ENCODE peak calls at places on chromosomes 16 and 17, in five cellular contexts. B is tibial artery, O is nephron progenitor cell, T is heart left ventricle, R is fibroblast of mammary gland. Q is an unnamed sample.

GRCh38 chr16:72111653-72112451 is 18.2 kb downstream of the DHX38 start:
- DNase-seq in B (no peak), O (no peak), T (no peak), R (no peak), Q (no peak)

GRCh38 chr17:31609331-31609730 is 217.9 kb downstream of the RAB11FIP4 start:
- DNase-seq in B (no peak), O (no peak), T (no peak), R (no peak), Q (no peak)

GRCh38 chr16:89122322-89122831 is 28.7 kb downstream of the ACSF3 start:
- DNase-seq in B (no peak), O (no peak), T (peak), R (no peak), Q (peak)

GRCh38 chr16:69397821-69398521 is 12.2 kb upstream of the TERF2 start:
- DNase-seq in B (no peak), O (peak), T (no peak), R (peak), Q (peak)

GRCh38 chr17:27577124-27577761 is 53.7 kb upstream of the LGALS9 start:
- DNase-seq in B (no peak), O (peak), T (no peak), R (peak), Q (peak)

GRCh38 chr17:50055055-50055425 is 870 bp upstream of the ITGA3 start:
- DNase-seq in B (no peak), O (peak), T (no peak), R (no peak), Q (peak)

GRCh38 chr16:57533618-57534336 is 2.6 kb downstream of the CCDC102A start:
- DNase-seq in B (peak), O (no peak), T (peak), R (peak), Q (no peak)

GRCh38 chr17:27400991-27401390 is 55.3 kb upstream of the KSR1 start:
- DNase-seq in B (no peak), O (no peak), T (no peak), R (no peak), Q (no peak)

GRCh38 chr16:74309789-74310781 is 13.5 kb downstream of the PSMD7 start:
- DNase-seq in B (no peak), O (peak), T (no peak), R (peak), Q (peak)

GRCh38 chr17:18377437-18378204 is at the start of gene EVPLL:
- DNase-seq in B (no peak), O (no peak), T (peak), R (no peak), Q (peak)

GRCh38 chr17:20121359-20122235 is 112.4 kb downstream of the SPECC1 start:
- DNase-seq in B (peak), O (peak), T (no peak), R (peak), Q (peak)

GRCh38 chr16:83336630-83337029 is 471.1 kb upstream of the HSBP1 start:
- DNase-seq in B (no peak), O (no peak), T (no peak), R (peak), Q (peak)

GRCh38 chr16:1565083-1565805 is 31.8 kb downstream of the TMEM204 start:
- DNase-seq in B (no peak), O (no peak), T (no peak), R (no peak), Q (no peak)

GRCh38 chr17:45273551-45273957 is 11.7 kb upstream of the SPATA32 start:
- DNase-seq in B (no peak), O (no peak), T (no peak), R (peak), Q (no peak)

GRCh38 chr16:80610489-80611156 is 69.8 kb downstream of the DYNLRB2 start:
- DNase-seq in B (peak), O (no peak), T (no peak), R (no peak), Q (no peak)

GRCh38 chr17:34872640-34873039 is 88.6 kb downstream of the CCT6B start:
- DNase-seq in B (no peak), O (no peak), T (no peak), R (no peak), Q (no peak)

GRCh38 chr16:88737298-88738166 is 31.2 kb downstream of the CTU2 start:
- DNase-seq in B (peak), O (peak), T (peak), R (peak), Q (peak)

GRCh38 chr17:62966426-62967110 is 533 bp downstream of the TANC2 start:
- DNase-seq in B (no peak), O (peak), T (peak), R (peak), Q (peak)

GRCh38 chr17:50206604-50207293 is 5.3 kb upstream of the COL1A1 start:
- DNase-seq in B (peak), O (peak), T (no peak), R (peak), Q (no peak)

GRCh38 chr16:89293276-89294143 is 76.0 kb downstream of the ZNF778 start:
- DNase-seq in B (no peak), O (no peak), T (peak), R (no peak), Q (no peak)

GRCh38 chr17:39001703-39002637 is 34.8 kb upstream of the FBXO47 start:
- DNase-seq in B (peak), O (no peak), T (peak), R (peak), Q (peak)

GRCh38 chr16:28313587-28313986 is 21.3 kb downstream of the SBK1 start:
- DNase-seq in B (no peak), O (no peak), T (no peak), R (no peak), Q (no peak)

GRCh38 chr17:62892870-62893338 is 73.1 kb upstream of the TANC2 start:
- DNase-seq in B (no peak), O (no peak), T (no peak), R (peak), Q (peak)

GRCh38 chr16:54027126-54027922 is 259.3 kb downstream of the IRX3 start:
- DNase-seq in B (no peak), O (no peak), T (no peak), R (peak), Q (peak)

GRCh38 chr17:79798296-79799173 is 1.7 kb upstream of the CBX8 start:
- DNase-seq in B (no peak), O (peak), T (no peak), R (peak), Q (no peak)

GRCh38 chr16:89104303-89104702 is 10.7 kb downstream of the ACSF3 start:
- DNase-seq in B (no peak), O (no peak), T (no peak), R (no peak), Q (no peak)

GRCh38 chr16:68386628-68387027 is 61.7 kb downstream of the SMPD3 start:
- DNase-seq in B (no peak), O (no peak), T (peak), R (no peak), Q (no peak)

GRCh38 chr17:48586355-48586924 is 3.6 kb downstream of the HOXB3 start:
- DNase-seq in B (no peak), O (no peak), T (no peak), R (no peak), Q (no peak)

GRCh38 chr17:53571342-53571741 is 251.4 kb upstream of the KIF2B start:
- DNase-seq in B (no peak), O (no peak), T (no peak), R (no peak), Q (no peak)

GRCh38 chr17:80753946-80754345 is 209.3 kb downstream of the RPTOR start:
- DNase-seq in B (no peak), O (no peak), T (no peak), R (no peak), Q (no peak)

GRCh38 chr17:40553694-40554534 is 11.4 kb downstream of the CCR7 start:
- DNase-seq in B (peak), O (no peak), T (peak), R (peak), Q (no peak)

GRCh38 chr17:56172517-56172982 is 19.3 kb downstream of the ANKFN1 start:
- DNase-seq in B (no peak), O (no peak), T (no peak), R (no peak), Q (no peak)

GRCh38 chr17:18176152-18176551 is 7.5 kb upstream of the ALKBH5 start:
- DNase-seq in B (no peak), O (no peak), T (no peak), R (no peak), Q (no peak)

GRCh38 chr17:82018152-82019041 is 4.3 kb downstream of the CENPX start:
- DNase-seq in B (no peak), O (no peak), T (no peak), R (no peak), Q (no peak)

GRCh38 chr17:41521574-41522261 is 3.0 kb upstream of the KRT15 start:
- DNase-seq in B (no peak), O (no peak), T (no peak), R (peak), Q (peak)

GRCh38 chr17:80600586-80600985 is 55.9 kb downstream of the RPTOR start:
- DNase-seq in B (no peak), O (peak), T (no peak), R (no peak), Q (no peak)

GRCh38 chr16:73212431-73212830 is 164.5 kb upstream of the ZFHX3 start:
- DNase-seq in B (no peak), O (no peak), T (no peak), R (no peak), Q (no peak)
- TF ChIP-seq CTCF in B (no peak), O (no peak), T (no peak), R (no peak), Q (no peak)

GRCh38 chr16:70582280-70582978 is 58.8 kb downstream of the SF3B3 start:
- DNase-seq in B (no peak), O (no peak), T (no peak), R (peak), Q (no peak)
- TF ChIP-seq CTCF in B (no peak), O (no peak), T (no peak), R (peak), Q (peak)

DNA sequence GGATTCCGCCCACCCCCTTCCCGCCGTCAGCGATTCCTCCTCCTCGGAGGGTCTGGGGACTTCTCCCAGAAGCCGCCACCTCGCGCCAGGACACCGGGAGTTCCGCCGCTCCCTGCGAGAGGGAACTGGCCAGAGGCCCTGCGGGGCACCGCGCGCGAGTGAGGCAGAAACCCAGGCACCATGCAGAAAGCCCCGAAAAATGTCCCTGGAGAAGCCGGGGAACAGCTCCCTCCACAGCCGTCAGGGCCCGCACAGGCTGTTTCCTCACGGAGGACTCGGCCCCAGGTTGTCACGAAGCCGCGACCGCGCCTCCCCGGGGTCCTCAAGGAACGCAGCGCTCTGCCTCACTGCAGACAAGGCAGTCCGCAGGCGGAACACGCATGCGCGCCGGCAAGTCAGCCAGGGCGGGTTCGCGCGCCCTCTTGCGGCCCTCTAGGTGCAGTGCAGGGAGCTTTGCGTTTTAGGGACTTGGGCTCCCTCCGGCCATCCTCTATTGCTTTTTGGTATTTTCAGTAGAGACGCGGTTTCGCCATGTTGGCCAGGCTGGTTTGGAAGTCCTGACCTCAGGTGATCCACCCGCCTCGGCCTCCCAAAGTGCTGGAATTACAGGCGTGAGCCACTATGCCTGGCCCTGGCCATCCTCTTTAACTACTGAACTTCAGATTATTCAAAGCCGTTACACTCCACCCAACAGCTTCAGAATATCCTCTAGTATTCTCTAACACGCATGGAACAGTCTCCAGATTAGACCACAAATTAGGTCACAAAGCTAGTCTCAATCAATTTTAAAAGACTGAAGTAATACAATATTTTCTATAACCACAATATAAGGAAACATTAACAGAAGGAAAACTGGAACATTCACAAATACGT is 20.3 kb upstream of the ZNF287 start:
- DNase-seq in B (peak), O (peak), T (peak), R (peak), Q (peak)
- TF ChIP-seq CTCF in B (peak), O (peak), T (peak), R (peak), Q (peak)

GRCh38 chr16:64983226-64983625 is 138.6 kb downstream of the CDH11 start:
- DNase-seq in B (no peak), O (no peak), T (no peak), R (peak), Q (no peak)

GRCh38 chr16:64982581-64982980 is 139.3 kb downstream of the CDH11 start:
- DNase-seq in B (no peak), O (no peak), T (no peak), R (peak), Q (no peak)

GRCh38 chr16:64989050-64989449 is 132.8 kb downstream of the CDH11 start:
- DNase-seq in B (no peak), O (no peak), T (no peak), R (no peak), Q (no peak)

GRCh38 chr16:64981568-64982281 is 140.1 kb downstream of the CDH11 start:
- DNase-seq in B (no peak), O (no peak), T (no peak), R (no peak), Q (no peak)

GRCh38 chr16:64983983-64984382 is 137.9 kb downstream of the CDH11 start:
- DNase-seq in B (no peak), O (peak), T (peak), R (peak), Q (peak)
- TF ChIP-seq CTCF in B (peak), O (peak), T (peak), R (peak), Q (peak)

DNA sequence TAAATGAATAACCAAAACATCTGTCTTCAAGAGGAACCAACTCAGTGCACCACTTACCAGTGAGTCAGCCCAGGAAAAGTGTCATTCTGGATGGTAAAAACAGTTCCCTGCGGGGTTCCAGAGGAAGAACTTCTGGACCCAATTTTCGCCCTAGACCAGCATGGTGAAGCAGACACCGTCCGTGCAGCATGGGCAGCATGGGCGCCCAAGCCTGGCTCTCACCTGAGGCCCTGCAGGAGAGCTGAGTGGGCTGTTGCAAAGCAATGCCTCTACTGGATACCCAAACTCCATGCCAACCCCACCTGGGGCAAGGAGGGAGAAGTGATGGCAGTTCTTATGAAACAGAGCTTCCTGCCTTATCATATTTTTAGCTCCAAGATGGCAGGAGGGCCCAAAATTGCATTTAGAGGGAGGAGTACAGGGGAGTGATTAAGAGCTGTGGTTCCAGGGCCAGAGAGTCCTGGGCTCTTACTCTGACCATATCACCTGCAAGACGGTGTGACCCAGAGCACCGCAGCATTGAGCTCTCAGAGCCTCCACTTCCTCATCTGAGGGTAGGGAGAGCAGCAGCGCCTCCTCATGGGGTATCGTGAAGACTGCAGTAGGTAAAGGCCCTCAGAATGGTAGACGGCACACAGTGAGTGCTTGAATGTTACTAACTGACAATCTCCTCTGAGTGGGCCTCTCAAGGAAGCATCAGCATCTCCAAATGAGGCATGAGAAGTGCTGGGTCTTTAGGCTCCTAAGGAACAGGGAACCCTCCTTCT is 16.6 kb upstream of the INPP5K start:
- DNase-seq in B (no peak), O (no peak), T (no peak), R (no peak), Q (peak)
- TF ChIP-seq CTCF in B (peak), O (no peak), T (no peak), R (peak), Q (peak)

Q was measured in epithelial cell of esophagus.